ENCODE peak calls at places on chromosome 15, in seven cellular contexts. G, D, H, M, B, U and W are unnamed samples.

GRCh38 chr15:78265752-78266224 is 1.4 kb downstream of the DNAJA4 start:
- DNase-seq in M (no peak), D (no peak), G (no peak), B (no peak), U (no peak), H (peak), W (no peak)

GRCh38 chr15:65326109-65326508 is 21.6 kb downstream of the RNU5B-1 start:
- DNase-seq in U (peak), D (no peak), B (peak), H (no peak), M (no peak), G (no peak), W (no peak)

GRCh38 chr15:53837263-53837662 is 77.8 kb upstream of the WDR72 start:
- DNase-seq in G (peak), H (no peak), M (no peak), B (no peak), D (no peak), U (peak), W (no peak)

GRCh38 chr15:57611938-57612337 is 20.2 kb downstream of the MYZAP start:
- DNase-seq in D (no peak), H (peak), G (peak), B (peak), U (peak), M (peak), W (peak)

GRCh38 chr15:58269455-58270414 is 131.6 kb downstream of the AQP9 start:
- DNase-seq in U (peak), D (peak), B (peak), G (peak), M (no peak), H (peak), W (peak)

GRCh38 chr15:31324739-31325431 is 1.8 kb upstream of the KLF13 start:
- DNase-seq in G (no peak), M (no peak), U (no peak), B (no peak), D (no peak), H (no peak), W (no peak)

GRCh38 chr15:77025066-77025435 is 30.1 kb downstream of the PSTPIP1 start:
- DNase-seq in H (no peak), D (peak), U (no peak), B (peak), M (peak), G (no peak), W (no peak)

GRCh38 chr15:63439536-63440264 is 58.1 kb upstream of the CA12 start:
- DNase-seq in G (no peak), M (no peak), B (no peak), D (no peak), U (peak), H (peak), W (no peak)

GRCh38 chr15:92801412-92801773 is 98.7 kb upstream of the CHD2 start:
- DNase-seq in G (no peak), M (no peak), D (no peak), H (peak), U (no peak), B (no peak), W (peak)

GRCh38 chr15:91196768-91197167 is 96.7 kb downstream of the SV2B start:
- DNase-seq in G (no peak), D (no peak), B (no peak), M (no peak), U (no peak), H (no peak), W (no peak)

GRCh38 chr15:85289677-85290365 is 90.6 kb upstream of the AKAP13 start:
- DNase-seq in H (peak), M (no peak), U (peak), D (no peak), G (peak), B (peak), W (peak)

GRCh38 chr15:59997070-59997701 is 6.9 kb upstream of the FOXB1 start:
- DNase-seq in H (no peak), U (no peak), M (no peak), D (peak), G (no peak), B (peak), W (peak)

GRCh38 chr15:25784876-25785642 is 78.1 kb downstream of the ATP10A start:
- DNase-seq in B (no peak), G (no peak), H (peak), U (no peak), D (no peak), M (no peak), W (no peak)

GRCh38 chr15:28956491-28956890 is 70.7 kb downstream of the APBA2 start:
- DNase-seq in H (no peak), G (no peak), B (no peak), M (no peak), U (no peak), D (no peak), W (no peak)

GRCh38 chr15:87408902-87409301 is 847.6 kb downstream of the NTRK3 start:
- DNase-seq in D (no peak), M (no peak), U (no peak), G (no peak), H (no peak), B (no peak), W (no peak)

GRCh38 chr15:40899536-40900207 is 5.4 kb downstream of the VPS18 start:
- DNase-seq in U (no peak), G (no peak), B (peak), D (no peak), M (no peak), H (no peak), W (no peak)

GRCh38 chr15:67124111-67124510 is 58.7 kb downstream of the SMAD3 start:
- DNase-seq in H (no peak), B (no peak), G (no peak), M (no peak), D (no peak), U (no peak), W (no peak)

GRCh38 chr15:28123408-28124023 is 24.4 kb upstream of the OCA2 start:
- DNase-seq in M (no peak), D (no peak), G (peak), B (peak), H (peak), U (peak), W (peak)

GRCh38 chr15:91866971-91867372 is 13.5 kb downstream of the SLCO3A1 start:
- DNase-seq in B (peak), M (peak), G (peak), H (peak), U (no peak), D (no peak), W (peak)

GRCh38 chr15:39427705-39428104 is 153.2 kb upstream of the THBS1 start:
- DNase-seq in G (no peak), B (no peak), M (no peak), U (no peak), D (no peak), H (no peak), W (no peak)

GRCh38 chr15:22956257-22956979 is 23.8 kb downstream of the CYFIP1 start:
- DNase-seq in B (peak), U (peak), H (peak), G (no peak), D (no peak), M (no peak), W (no peak)

GRCh38 chr15:50261979-50262378 is 3.5 kb downstream of the HDC start:
- DNase-seq in M (no peak), U (no peak), G (no peak), H (no peak), B (peak), D (no peak), W (no peak)

GRCh38 chr15:60326824-60327654 is 70.7 kb downstream of the ANXA2 start:
- DNase-seq in D (no peak), B (no peak), U (peak), G (peak), H (peak), M (no peak), W (peak)

GRCh38 chr15:64552281-64552948 is 92.0 kb downstream of the ZNF609 start:
- DNase-seq in B (no peak), D (no peak), U (no peak), H (no peak), M (no peak), G (no peak), W (no peak)

GRCh38 chr15:74431116-74431515 is 2.6 kb downstream of the SEMA7A start:
- DNase-seq in M (no peak), U (no peak), G (no peak), H (no peak), D (no peak), B (no peak), W (no peak)
- H3K4me3 ChIP-seq in M (no peak), U (no peak), G (no peak), H (peak), D (no peak), B (no peak), W (no peak)

DNA sequence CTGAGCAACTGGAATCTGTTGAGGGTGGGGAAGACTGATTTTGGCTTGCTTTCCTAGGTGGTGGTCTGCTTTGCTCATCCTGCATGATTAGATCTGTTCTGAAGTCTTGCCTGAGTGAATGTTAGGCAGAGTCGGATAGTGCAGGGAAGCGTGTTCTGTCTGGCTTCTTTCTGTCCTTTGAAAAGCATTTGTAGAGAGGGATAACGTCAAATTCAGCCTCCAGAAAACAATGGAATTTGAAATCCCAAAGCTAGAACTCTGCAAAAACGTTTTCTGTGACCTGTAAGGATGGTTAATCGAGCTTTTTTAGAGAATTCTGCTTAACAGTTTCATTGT is 1.4 kb downstream of the GLCE start:
- DNase-seq in G (no peak), H (no peak), B (no peak), U (no peak), D (no peak), M (no peak), W (no peak)
- H3K4me3 ChIP-seq in G (peak), H (peak), B (peak), U (peak), D (peak), M (peak), W (peak)

DNA sequence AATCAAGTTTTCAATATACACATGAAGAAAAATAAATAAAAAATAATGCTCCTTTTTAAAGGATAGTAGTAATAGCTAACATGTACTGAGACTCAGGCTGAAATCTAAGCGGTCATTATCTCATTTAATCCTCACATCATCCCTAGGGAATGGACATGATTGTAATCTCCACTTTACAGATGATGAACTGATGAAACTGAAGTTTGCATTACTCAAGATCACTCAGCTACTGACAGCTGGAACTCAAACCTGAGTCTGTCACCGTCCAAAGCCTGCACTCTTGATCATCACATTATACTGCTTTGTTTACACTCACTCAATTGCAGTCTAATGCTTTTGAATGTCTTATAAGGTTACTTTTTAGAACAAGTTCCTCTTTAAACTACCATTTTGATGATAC is 3.2 kb downstream of the NPTN start:
- DNase-seq in D (no peak), G (no peak), U (no peak), M (no peak), H (no peak), B (no peak), W (no peak)
- H3K4me3 ChIP-seq in D (no peak), G (no peak), U (no peak), M (no peak), H (no peak), B (no peak), W (no peak)

GRCh38 chr15:34337557-34338306 is at the start of gene SLC12A6:
- DNase-seq in B (peak), U (peak), G (peak), H (peak), D (peak), M (peak), W (peak)

GRCh38 chr15:34335176-34335575 is 2.4 kb downstream of the SLC12A6 start:
- DNase-seq in D (no peak), G (no peak), H (no peak), M (no peak), U (no peak), B (no peak), W (no peak)

GRCh38 chr15:34336333-34336732 is 1.2 kb downstream of the SLC12A6 start:
- DNase-seq in G (no peak), M (no peak), B (no peak), H (no peak), U (no peak), D (no peak), W (no peak)

GRCh38 chr15:34336947-34337556 is 529 bp downstream of the SLC12A6 start:
- DNase-seq in U (no peak), G (no peak), H (no peak), D (no peak), M (no peak), B (no peak), W (no peak)

DNA sequence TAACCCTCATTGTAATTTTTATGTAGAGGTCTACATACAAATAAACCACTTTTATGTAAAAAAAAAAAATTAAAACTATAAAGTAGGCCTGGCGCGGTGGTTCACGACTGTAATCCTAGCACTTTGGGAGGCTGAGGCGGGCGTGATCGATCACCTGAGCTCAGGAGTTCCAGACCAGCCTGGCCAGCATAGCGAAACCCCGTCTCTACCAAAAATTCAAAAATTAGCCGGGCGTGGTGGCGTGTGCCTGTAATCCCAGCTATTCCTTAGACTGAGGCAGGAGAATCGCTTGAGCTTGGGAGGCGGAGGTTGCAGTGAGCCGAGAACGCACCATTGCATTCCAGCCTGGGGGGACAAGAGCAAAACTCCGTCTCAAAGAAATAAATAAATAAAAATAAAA is 766 bp upstream of the SLC12A6 start:
- DNase-seq in U (no peak), H (no peak), M (no peak), B (no peak), D (no peak), G (no peak), W (no peak)
- H3K4me3 ChIP-seq in U (peak), H (peak), M (peak), B (peak), D (peak), G (peak), W (peak)

DNA sequence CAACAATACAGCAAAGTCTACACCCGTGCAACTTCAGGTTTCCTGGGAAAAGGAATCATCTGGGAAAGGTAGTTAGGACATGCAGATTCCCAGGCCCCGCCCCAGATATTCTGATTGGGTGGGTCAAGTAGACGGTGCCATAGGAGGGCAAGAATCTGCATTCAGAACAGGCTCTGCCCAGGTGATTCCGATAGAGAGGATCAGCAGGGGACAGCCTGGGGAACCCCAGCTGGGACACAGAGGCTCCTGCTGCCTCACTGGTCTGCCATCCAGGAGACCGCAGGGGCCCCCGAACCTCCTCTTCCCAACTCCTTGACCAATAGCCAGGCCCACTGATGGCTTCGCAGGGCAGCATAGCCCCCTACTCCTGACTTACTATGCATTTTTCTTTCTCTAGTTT is 243.4 kb downstream of the VPS13C start:
- DNase-seq in H (no peak), U (no peak), B (no peak), G (no peak), D (no peak), M (no peak), W (no peak)
- H3K4me3 ChIP-seq in H (no peak), U (no peak), B (no peak), G (no peak), D (no peak), M (no peak), W (no peak)